ENCODE peak calls at places on chromosomes 4 and X, in seven cellular contexts. One of them, this sample, is unnamed.

GRCh38 chrX:130039847-130040246 is 57.4 kb downstream of the BCORL1 start:
- DNase-seq in HCT116: no peak
- DNase-seq in choroid plexus epithelial cell: peak
- DNase-seq in stimulated activated CD4-positive, alpha-beta T cell treated with anti-CD3 and anti-CD28 coated beads, Interleukin-2, amount 100 ng/mL, for 24 hours: no peak
- DNase-seq in NT2/D1: no peak
- DNase-seq in WTC11: no peak
- DNase-seq in T-helper 1 cell: no peak
- DNase-seq in this sample: no peak

GRCh38 chr4:119314356-119314755 is 7.6 kb downstream of the FABP2 start:
- DNase-seq in HCT116: no peak
- DNase-seq in choroid plexus epithelial cell: peak
- DNase-seq in stimulated activated CD4-positive, alpha-beta T cell treated with anti-CD3 and anti-CD28 coated beads, Interleukin-2, amount 100 ng/mL, for 24 hours: no peak
- DNase-seq in NT2/D1: peak
- DNase-seq in WTC11: no peak
- DNase-seq in T-helper 1 cell: no peak
- DNase-seq in this sample: peak

GRCh38 chr4:13264126-13264525 is 220.0 kb downstream of the RAB28 start:
- DNase-seq in HCT116: no peak
- DNase-seq in choroid plexus epithelial cell: no peak
- DNase-seq in stimulated activated CD4-positive, alpha-beta T cell treated with anti-CD3 and anti-CD28 coated beads, Interleukin-2, amount 100 ng/mL, for 24 hours: no peak
- DNase-seq in NT2/D1: no peak
- DNase-seq in WTC11: no peak
- DNase-seq in T-helper 1 cell: no peak
- DNase-seq in this sample: peak

GRCh38 chr4:8595237-8596087 is 2.9 kb downstream of the CPZ start:
- DNase-seq in HCT116: no peak
- DNase-seq in choroid plexus epithelial cell: peak
- DNase-seq in stimulated activated CD4-positive, alpha-beta T cell treated with anti-CD3 and anti-CD28 coated beads, Interleukin-2, amount 100 ng/mL, for 24 hours: no peak
- DNase-seq in NT2/D1: no peak
- DNase-seq in WTC11: no peak
- DNase-seq in T-helper 1 cell: no peak
- DNase-seq in this sample: peak

GRCh38 chrX:109709129-109709631 is 23.9 kb downstream of the ACSL4 start:
- DNase-seq in HCT116: peak
- DNase-seq in choroid plexus epithelial cell: peak
- DNase-seq in stimulated activated CD4-positive, alpha-beta T cell treated with anti-CD3 and anti-CD28 coated beads, Interleukin-2, amount 100 ng/mL, for 24 hours: no peak
- DNase-seq in NT2/D1: no peak
- DNase-seq in WTC11: no peak
- DNase-seq in T-helper 1 cell: no peak
- DNase-seq in this sample: peak

GRCh38 chrX:152025656-152026440 is 51.4 kb upstream of the GABRE start:
- DNase-seq in HCT116: no peak
- DNase-seq in choroid plexus epithelial cell: no peak
- DNase-seq in stimulated activated CD4-positive, alpha-beta T cell treated with anti-CD3 and anti-CD28 coated beads, Interleukin-2, amount 100 ng/mL, for 24 hours: no peak
- DNase-seq in NT2/D1: no peak
- DNase-seq in WTC11: no peak
- DNase-seq in T-helper 1 cell: no peak
- DNase-seq in this sample: peak

GRCh38 chr4:87118826-87119225 is 101.6 kb downstream of the KLHL8 start:
- DNase-seq in HCT116: no peak
- DNase-seq in choroid plexus epithelial cell: peak
- DNase-seq in stimulated activated CD4-positive, alpha-beta T cell treated with anti-CD3 and anti-CD28 coated beads, Interleukin-2, amount 100 ng/mL, for 24 hours: no peak
- DNase-seq in NT2/D1: no peak
- DNase-seq in WTC11: no peak
- DNase-seq in T-helper 1 cell: no peak
- DNase-seq in this sample: peak

GRCh38 chrX:109352121-109352556 is 129.7 kb downstream of the GUCY2F start:
- DNase-seq in HCT116: no peak
- DNase-seq in choroid plexus epithelial cell: peak
- DNase-seq in stimulated activated CD4-positive, alpha-beta T cell treated with anti-CD3 and anti-CD28 coated beads, Interleukin-2, amount 100 ng/mL, for 24 hours: no peak
- DNase-seq in NT2/D1: no peak
- DNase-seq in WTC11: no peak
- DNase-seq in T-helper 1 cell: no peak
- DNase-seq in this sample: no peak

GRCh38 chrX:373641-374471 is 12.9 kb downstream of the PPP2R3B start:
- DNase-seq in HCT116: no peak
- DNase-seq in choroid plexus epithelial cell: peak
- DNase-seq in stimulated activated CD4-positive, alpha-beta T cell treated with anti-CD3 and anti-CD28 coated beads, Interleukin-2, amount 100 ng/mL, for 24 hours: peak
- DNase-seq in NT2/D1: no peak
- DNase-seq in WTC11: peak
- DNase-seq in T-helper 1 cell: no peak
- DNase-seq in this sample: peak

GRCh38 chr4:61517144-61517543 is 317.0 kb downstream of the ADGRL3 start:
- DNase-seq in HCT116: no peak
- DNase-seq in choroid plexus epithelial cell: no peak
- DNase-seq in stimulated activated CD4-positive, alpha-beta T cell treated with anti-CD3 and anti-CD28 coated beads, Interleukin-2, amount 100 ng/mL, for 24 hours: no peak
- DNase-seq in NT2/D1: no peak
- DNase-seq in WTC11: peak
- DNase-seq in T-helper 1 cell: no peak
- DNase-seq in this sample: no peak

GRCh38 chr4:3314706-3315260 is 22.0 kb downstream of the RGS12 start:
- DNase-seq in HCT116: no peak
- DNase-seq in choroid plexus epithelial cell: no peak
- DNase-seq in stimulated activated CD4-positive, alpha-beta T cell treated with anti-CD3 and anti-CD28 coated beads, Interleukin-2, amount 100 ng/mL, for 24 hours: peak
- DNase-seq in NT2/D1: no peak
- DNase-seq in WTC11: no peak
- DNase-seq in T-helper 1 cell: no peak
- DNase-seq in this sample: no peak

GRCh38 chr4:182286035-182286434 is 42.8 kb downstream of the TENM3 start:
- DNase-seq in HCT116: no peak
- DNase-seq in choroid plexus epithelial cell: no peak
- DNase-seq in stimulated activated CD4-positive, alpha-beta T cell treated with anti-CD3 and anti-CD28 coated beads, Interleukin-2, amount 100 ng/mL, for 24 hours: no peak
- DNase-seq in NT2/D1: no peak
- DNase-seq in WTC11: no peak
- DNase-seq in T-helper 1 cell: no peak
- DNase-seq in this sample: peak

GRCh38 chrX:68695206-68695845 is 47.9 kb downstream of the STARD8 start:
- DNase-seq in HCT116: no peak
- DNase-seq in choroid plexus epithelial cell: no peak
- DNase-seq in stimulated activated CD4-positive, alpha-beta T cell treated with anti-CD3 and anti-CD28 coated beads, Interleukin-2, amount 100 ng/mL, for 24 hours: no peak
- DNase-seq in NT2/D1: no peak
- DNase-seq in WTC11: no peak
- DNase-seq in T-helper 1 cell: no peak
- DNase-seq in this sample: no peak

GRCh38 chrX:78997870-78998558 is 52.8 kb downstream of the P2RY10 start:
- DNase-seq in HCT116: no peak
- DNase-seq in choroid plexus epithelial cell: no peak
- DNase-seq in stimulated activated CD4-positive, alpha-beta T cell treated with anti-CD3 and anti-CD28 coated beads, Interleukin-2, amount 100 ng/mL, for 24 hours: peak
- DNase-seq in NT2/D1: no peak
- DNase-seq in WTC11: peak
- DNase-seq in T-helper 1 cell: peak
- DNase-seq in this sample: no peak

GRCh38 chrX:1336331-1337143 is at the start of gene IL3RA:
- DNase-seq in HCT116: no peak
- DNase-seq in choroid plexus epithelial cell: peak
- DNase-seq in stimulated activated CD4-positive, alpha-beta T cell treated with anti-CD3 and anti-CD28 coated beads, Interleukin-2, amount 100 ng/mL, for 24 hours: no peak
- DNase-seq in NT2/D1: no peak
- DNase-seq in WTC11: no peak
- DNase-seq in T-helper 1 cell: no peak
- DNase-seq in this sample: no peak

GRCh38 chrX:77742788-77743476 is 43.1 kb downstream of the ATRX start:
- DNase-seq in HCT116: no peak
- DNase-seq in choroid plexus epithelial cell: no peak
- DNase-seq in stimulated activated CD4-positive, alpha-beta T cell treated with anti-CD3 and anti-CD28 coated beads, Interleukin-2, amount 100 ng/mL, for 24 hours: no peak
- DNase-seq in NT2/D1: no peak
- DNase-seq in WTC11: no peak
- DNase-seq in T-helper 1 cell: no peak
- DNase-seq in this sample: peak

GRCh38 chrX:108558217-108558616 is 118.6 kb downstream of the COL4A5 start:
- DNase-seq in HCT116: no peak
- DNase-seq in choroid plexus epithelial cell: no peak
- DNase-seq in stimulated activated CD4-positive, alpha-beta T cell treated with anti-CD3 and anti-CD28 coated beads, Interleukin-2, amount 100 ng/mL, for 24 hours: no peak
- DNase-seq in NT2/D1: no peak
- DNase-seq in WTC11: no peak
- DNase-seq in T-helper 1 cell: no peak
- DNase-seq in this sample: no peak

GRCh38 chrX:68995780-68996551 is 167.1 kb downstream of the EFNB1 start:
- DNase-seq in HCT116: no peak
- DNase-seq in choroid plexus epithelial cell: peak
- DNase-seq in stimulated activated CD4-positive, alpha-beta T cell treated with anti-CD3 and anti-CD28 coated beads, Interleukin-2, amount 100 ng/mL, for 24 hours: no peak
- DNase-seq in NT2/D1: no peak
- DNase-seq in WTC11: no peak
- DNase-seq in T-helper 1 cell: no peak
- DNase-seq in this sample: peak

GRCh38 chrX:106144755-106145639 is 23.1 kb upstream of the PWWP3B start:
- DNase-seq in HCT116: no peak
- DNase-seq in choroid plexus epithelial cell: peak
- DNase-seq in stimulated activated CD4-positive, alpha-beta T cell treated with anti-CD3 and anti-CD28 coated beads, Interleukin-2, amount 100 ng/mL, for 24 hours: no peak
- DNase-seq in NT2/D1: no peak
- DNase-seq in WTC11: no peak
- DNase-seq in T-helper 1 cell: no peak
- DNase-seq in this sample: peak

GRCh38 chr4:39834269-39834668 is 136.3 kb downstream of the UBE2K start:
- DNase-seq in HCT116: no peak
- DNase-seq in choroid plexus epithelial cell: no peak
- DNase-seq in stimulated activated CD4-positive, alpha-beta T cell treated with anti-CD3 and anti-CD28 coated beads, Interleukin-2, amount 100 ng/mL, for 24 hours: no peak
- DNase-seq in NT2/D1: no peak
- DNase-seq in WTC11: no peak
- DNase-seq in T-helper 1 cell: no peak
- DNase-seq in this sample: no peak

GRCh38 chrX:3345281-3346081 is 971 bp downstream of the MXRA5 start:
- DNase-seq in HCT116: no peak
- DNase-seq in choroid plexus epithelial cell: peak
- DNase-seq in stimulated activated CD4-positive, alpha-beta T cell treated with anti-CD3 and anti-CD28 coated beads, Interleukin-2, amount 100 ng/mL, for 24 hours: no peak
- DNase-seq in NT2/D1: no peak
- DNase-seq in WTC11: peak
- DNase-seq in T-helper 1 cell: no peak
- DNase-seq in this sample: peak